ENCODE peak calls at places on chromosomes 2 and 18, in seven cellular contexts. C, X, O, P, Q, F and W are unnamed samples.

GRCh38 chr2:205001306-205001966 is 456.2 kb downstream of the PARD3B start:
- DNase-seq in O (no peak), Q (no peak), P (no peak), X (no peak), C (no peak), F (no peak), W (no peak)

GRCh38 chr2:190804182-190804795 is 76.3 kb upstream of the GLS start:
- DNase-seq in O (no peak), F (no peak), P (peak; percentile 13), Q (no peak), C (no peak), X (no peak), W (no peak)

GRCh38 chr18:47215554-47216138 is 35.8 kb downstream of the SKOR2 start:
- DNase-seq in X (no peak), P (peak; percentile 37), Q (no peak), O (peak; percentile 27), F (no peak), C (no peak), W (peak; percentile 32)

GRCh38 chr2:172092716-172093415 is 7.6 kb downstream of the DLX1 start:
- DNase-seq in F (no peak), C (no peak), P (peak; percentile 37), O (no peak), X (peak; percentile 38), Q (no peak), W (no peak)

GRCh38 chr2:217349251-217349650 is 489.4 kb upstream of the TNP1 start:
- DNase-seq in C (no peak), P (no peak), Q (no peak), O (no peak), X (no peak), F (no peak), W (no peak)

GRCh38 chr2:33022989-33023731 is 76.4 kb downstream of the LTBP1 start:
- DNase-seq in P (peak; percentile 77), F (no peak), Q (no peak), O (no peak), C (no peak), X (no peak), W (no peak)

GRCh38 chr2:136243638-136244557 is 125.9 kb upstream of the CXCR4 start:
- DNase-seq in P (no peak), X (no peak), Q (no peak), O (no peak), C (no peak), F (no peak), W (no peak)

GRCh38 chr18:61770279-61770678 is 122.5 kb downstream of the RNF152 start:
- DNase-seq in O (no peak), X (no peak), P (no peak), C (no peak), F (no peak), Q (no peak), W (no peak)

GRCh38 chr2:121596221-121597080 is 52.8 kb downstream of the CLASP1 start:
- DNase-seq in Q (peak; percentile 62), F (no peak), X (no peak), C (no peak), O (peak; percentile 76), P (peak; percentile 93), W (no peak)
- H3K4me3 ChIP-seq in Q (peak overlapping the region; percentile 4), F (peak overlapping the region; percentile 20), X (no peak overlapping the region), C (peak overlapping the region; percentile 11), O (no peak overlapping the region), P (peak overlapping the region; percentile 35), W (peak overlapping the region; percentile 63)

GRCh38 chr2:197539734-197540133 is 23.9 kb downstream of the MOB4 start:
- DNase-seq in Q (no peak), C (no peak), X (no peak), P (no peak), O (no peak), F (no peak), W (no peak)

GRCh38 chr2:197538412-197538811 is 22.5 kb downstream of the MOB4 start:
- DNase-seq in Q (no peak), P (no peak), F (no peak), C (no peak), O (no peak), X (no peak), W (no peak)
- H3K36me3 ChIP-seq in Q (peaks cover 15% of the 10 kb centered on the region), P (peaks cover 57% of the 10 kb centered on the region), F (peaks cover 64% of the 10 kb centered on the region), C (peaks cover 24% of the 10 kb centered on the region), O (peaks cover 37% of the 10 kb centered on the region), X (no peaks in the 10 kb centered on the region), W (peaks cover 45% of the 10 kb centered on the region)

DNA sequence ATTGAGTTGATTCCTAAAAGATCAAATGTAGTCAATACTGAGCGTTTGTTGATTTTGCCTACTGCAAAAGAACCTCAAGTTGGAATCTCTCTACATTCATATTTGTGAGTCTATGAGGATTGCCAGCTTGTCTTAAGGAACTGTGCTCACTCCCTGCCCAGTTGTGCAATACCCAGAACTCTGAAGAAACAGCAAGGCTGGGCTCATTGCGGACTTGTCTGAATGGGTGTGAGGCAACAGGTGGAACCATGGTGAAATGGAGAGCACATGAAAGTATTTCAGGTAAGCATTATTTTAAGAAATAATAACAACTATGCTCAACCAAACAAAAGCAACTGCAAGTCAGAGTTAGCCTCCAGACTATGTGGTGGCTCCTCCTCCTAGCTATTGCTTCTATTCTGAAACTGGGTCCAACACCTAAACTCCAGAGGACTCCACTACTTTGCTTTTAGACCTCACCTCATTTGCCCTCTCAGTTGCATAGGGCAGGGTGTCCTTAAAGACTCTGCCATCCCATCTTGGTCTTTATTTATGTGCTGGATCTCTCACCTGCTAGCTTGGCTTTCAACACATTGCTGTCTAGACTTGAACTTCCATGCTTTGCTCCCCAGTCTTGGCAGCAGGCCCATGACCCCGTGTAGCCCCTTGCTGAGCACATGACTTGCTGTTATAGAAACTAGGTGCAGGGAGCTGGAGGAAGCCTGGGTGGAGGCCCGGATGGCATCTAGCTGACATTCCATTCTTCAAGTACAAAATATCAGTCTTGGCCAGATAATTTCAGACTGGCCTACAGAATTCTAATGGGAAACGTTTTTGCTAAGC is 94.8 kb upstream of the ARL5A start:
- DNase-seq in P (peak; percentile 34), X (peak; percentile 83), Q (peak; percentile 93), F (peak; percentile 83), C (no peak), O (no peak), W (no peak)
- H3K4me3 ChIP-seq in P (no peak overlapping the region), X (no peak overlapping the region), Q (no peak overlapping the region), F (no peak overlapping the region), C (no peak overlapping the region), O (no peak overlapping the region), W (no peak overlapping the region)

GRCh38 chr18:21398121-21398520 is 156.1 kb downstream of the GREB1L start:
- DNase-seq in C (no peak), Q (no peak), O (no peak), F (no peak), P (no peak), X (no peak), W (no peak)

GRCh38 chr18:21404426-21404825 is 162.4 kb downstream of the GREB1L start:
- DNase-seq in X (no peak), C (no peak), P (no peak), F (no peak), Q (no peak), O (no peak), W (no peak)

GRCh38 chr18:21406111-21406510 is 164.1 kb downstream of the GREB1L start:
- DNase-seq in X (no peak), O (no peak), Q (no peak), P (no peak), F (no peak), C (no peak), W (no peak)

DNA sequence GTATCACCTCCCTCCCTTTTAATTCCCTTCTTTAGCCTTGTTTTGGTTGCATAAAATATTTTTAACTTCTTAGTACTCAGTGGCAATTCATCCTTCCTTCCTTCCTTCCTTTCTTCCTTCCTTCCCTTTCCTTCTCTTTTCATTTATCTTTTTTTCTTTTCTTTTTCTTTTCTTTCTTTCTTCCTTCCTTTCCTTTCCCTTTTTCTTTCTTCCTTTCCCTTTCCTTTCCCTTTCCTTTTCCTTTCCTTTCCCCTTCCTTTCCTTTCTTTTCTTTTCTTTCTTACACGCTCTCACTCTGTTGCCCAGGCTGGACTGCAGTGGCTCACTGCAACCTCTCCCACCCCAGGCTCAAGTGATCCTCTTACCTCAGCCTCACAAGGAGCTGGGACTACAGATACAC is 160.2 kb downstream of the GREB1L start:
- DNase-seq in O (no peak), Q (no peak), F (no peak), X (no peak), P (no peak), C (no peak), W (no peak)
- H3K36me3 ChIP-seq in O (no peaks in the 10 kb centered on the region), Q (no peaks in the 10 kb centered on the region), F (no peaks in the 10 kb centered on the region), X (no peaks in the 10 kb centered on the region), P (no peaks in the 10 kb centered on the region), C (no peaks in the 10 kb centered on the region), W (no peaks in the 10 kb centered on the region)